ENCODE peak calls at places on chromosomes 13 and 19, in five cellular contexts. D is fibroblast of lung, K is brain microvascular endothelial cell, O is foreskin keratinocyte, N is AG04450. H is an unnamed sample.
A peak's percentile ranks its signal among the peaks of the same experiment; 100 is the strongest.

GRCh38 chr13:99731747-99732146 is 230.5 kb downstream of the TM9SF2 start:
- DNase-seq in D (no peak), K (no peak), O (no peak), N (no peak), H (no peak)

GRCh38 chr13:26222523-26223046 is 471 bp upstream of the RNF6 start:
- DNase-seq in D (no peak), K (no peak), O (peak; percentile 56), N (no peak), H (no peak)

GRCh38 chr19:2345794-2346663 is 14.0 kb upstream of the TMPRSS9 start:
- DNase-seq in D (peak; percentile 15), K (no peak), O (no peak), N (no peak), H (no peak)

GRCh38 chr13:25249001-25249543 is 38.2 kb downstream of the MTMR6 start:
- DNase-seq in D (peak; percentile 41), K (peak; percentile 36), O (peak; percentile 16), N (no peak), H (no peak)

GRCh38 chr13:31413531-31413930 is 213.8 kb downstream of the B3GLCT start:
- DNase-seq in D (no peak), K (no peak), O (no peak), N (no peak), H (no peak)

GRCh38 chr13:20924758-20925394 is 22.3 kb upstream of the XPO4 start:
- DNase-seq in D (peak; percentile 89), K (peak; percentile 86), O (no peak), N (peak; percentile 70), H (no peak)

GRCh38 chr19:45505151-45505995 is 1.9 kb upstream of the VASP start:
- DNase-seq in D (no peak), K (peak; percentile 54), O (no peak), N (no peak), H (no peak)

GRCh38 chr19:3944018-3944721 is 11.3 kb downstream of the NMRK2 start:
- DNase-seq in D (no peak), K (no peak), O (no peak), N (no peak), H (no peak)

GRCh38 chr19:35975608-35976214 is 19.3 kb upstream of the SDHAF1 start:
- DNase-seq in D (peak; percentile 21), K (no peak), O (no peak), N (no peak), H (no peak)

GRCh38 chr19:37691881-37692504 is 27.6 kb downstream of the ZNF607 start:
- DNase-seq in D (peak; percentile 95), K (peak; percentile 83), O (peak; percentile 32), N (peak; percentile 66), H (no peak)

GRCh38 chr13:48582086-48582485 is 49.2 kb upstream of the RCBTB2 start:
- DNase-seq in D (no peak), K (no peak), O (no peak), N (no peak), H (no peak)

GRCh38 chr19:55696301-55697068 is 21.5 kb downstream of the EPN1 start:
- DNase-seq in D (no peak), K (no peak), O (no peak), N (no peak), H (no peak)

GRCh38 chr19:51702103-51702753 is 9.1 kb downstream of the SPACA6 start:
- DNase-seq in D (peak; percentile 36), K (no peak), O (peak; percentile 76), N (no peak), H (no peak)

GRCh38 chr13:27446986-27447583 is 3.3 kb downstream of the MTIF3 start:
- DNase-seq in D (no peak), K (no peak), O (no peak), N (no peak), H (no peak)

GRCh38 chr19:2227415-2228156 is 8.5 kb downstream of the PLEKHJ1 start:
- DNase-seq in D (no peak), K (no peak), O (no peak), N (no peak), H (no peak)

GRCh38 chr19:2631213-2631821 is 71.2 kb downstream of the GNG7 start:
- DNase-seq in D (peak; percentile 48), K (no peak), O (no peak), N (no peak), H (no peak)

GRCh38 chr13:79512950-79513349 is 32.0 kb downstream of the NDFIP2 start:
- DNase-seq in D (no peak), K (no peak), O (no peak), N (no peak), H (no peak)

GRCh38 chr19:2446390-2446789 is 10.4 kb downstream of the LMNB2 start:
- DNase-seq in D (no peak), K (no peak), O (no peak), N (no peak), H (no peak)

GRCh38 chr13:41268764-41269163 is 5.4 kb upstream of the MTRF1 start:
- DNase-seq in D (peak; percentile 34), K (peak; percentile 5), O (no peak), N (no peak), H (no peak)

GRCh38 chr13:84393981-84394625 is 511.8 kb upstream of the SLITRK1 start:
- DNase-seq in D (no peak), K (no peak), O (peak; percentile 74), N (no peak), H (peak; percentile 41)

GRCh38 chr19:38684078-38684861 is 36.8 kb downstream of the ACTN4 start:
- DNase-seq in D (peak; percentile 95), K (peak; percentile 70), O (peak; percentile 95), N (no peak), H (peak; percentile 93)

GRCh38 chr13:87244256-87244870 is 426.8 kb upstream of the SLITRK5 start:
- DNase-seq in D (no peak), K (no peak), O (peak; percentile 57), N (no peak), H (no peak)

GRCh38 chr13:40916207-40916998 is 102.7 kb downstream of the ELF1 start:
- DNase-seq in D (no peak), K (peak; percentile 9), O (no peak), N (no peak), H (no peak)

GRCh38 chr19:10503002-10503789 is at the start of gene KEAP1:
- DNase-seq in D (peak; percentile 36), K (no peak), O (no peak), N (no peak), H (no peak)

GRCh38 chr13:102091231-102091630 is 310.6 kb downstream of the FGF14 start:
- DNase-seq in D (no peak), K (peak; percentile 7), O (peak; percentile 12), N (no peak), H (no peak)

GRCh38 chr19:40231057-40231456 is 4.6 kb upstream of the CCNP start:
- DNase-seq in D (no peak), K (no peak), O (no peak), N (no peak), H (no peak)
- H3K27ac ChIP-seq in D (no peak overlapping the region), K (no peak overlapping the region), O (no peak overlapping the region), N (no peak overlapping the region), H (no peak overlapping the region)

DNA sequence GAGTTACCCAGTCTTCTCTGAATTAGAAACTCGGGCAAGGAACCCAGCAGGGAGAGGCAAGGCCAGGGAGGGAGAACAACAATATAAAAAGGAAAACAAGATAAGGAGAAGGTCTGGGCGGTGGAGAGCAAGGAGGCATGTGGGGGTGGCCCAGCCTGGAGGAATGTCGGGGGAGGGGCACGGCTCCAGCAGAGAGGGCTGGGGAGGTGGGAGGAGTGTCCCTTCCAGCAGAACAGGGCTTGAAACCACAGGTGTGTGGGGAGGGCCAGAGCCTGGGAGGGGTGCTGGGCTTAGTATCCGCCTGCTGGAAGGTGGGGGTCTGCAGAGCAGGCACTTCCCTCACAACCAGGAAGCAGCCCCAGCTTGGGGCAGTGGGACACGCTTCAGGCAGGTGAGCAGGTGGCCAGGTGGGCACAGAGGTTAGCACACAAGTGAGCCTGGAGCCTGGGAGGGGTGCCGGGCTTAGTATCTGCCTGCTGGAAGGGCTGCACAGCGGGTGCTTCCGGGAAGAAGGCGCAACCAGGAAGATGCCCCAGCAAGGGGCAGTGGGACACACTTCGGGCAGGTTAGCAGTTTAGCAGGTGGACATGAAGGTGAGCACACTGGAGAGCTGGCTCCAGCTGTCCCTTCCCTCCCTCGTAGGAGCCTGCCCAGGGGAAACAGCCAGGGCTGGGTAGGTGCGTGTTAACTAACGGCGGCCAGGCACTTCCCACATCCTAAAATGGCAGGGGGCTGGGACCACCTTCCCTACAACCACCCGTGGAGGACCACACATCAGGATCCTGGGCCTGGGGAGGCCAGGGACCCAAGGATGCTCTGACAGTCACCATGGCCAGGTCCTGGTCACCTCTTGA is 3.1 kb downstream of the GAS6 start:
- DNase-seq in D (no peak), K (no peak), O (no peak), N (no peak), H (no peak)
- H3K27ac ChIP-seq in D (no peak overlapping the region), K (no peak overlapping the region), O (no peak overlapping the region), N (peak overlapping the region; percentile 47), H (peak overlapping the region; percentile 84)

GRCh38 chr13:90757127-90757680 is 590.3 kb upstream of the MIR17HG start:
- DNase-seq in D (no peak), K (no peak), O (no peak), N (no peak), H (no peak)
- H3K27ac ChIP-seq in D (no peak overlapping the region), K (no peak overlapping the region), O (no peak overlapping the region), N (no peak overlapping the region), H (no peak overlapping the region)

DNA sequence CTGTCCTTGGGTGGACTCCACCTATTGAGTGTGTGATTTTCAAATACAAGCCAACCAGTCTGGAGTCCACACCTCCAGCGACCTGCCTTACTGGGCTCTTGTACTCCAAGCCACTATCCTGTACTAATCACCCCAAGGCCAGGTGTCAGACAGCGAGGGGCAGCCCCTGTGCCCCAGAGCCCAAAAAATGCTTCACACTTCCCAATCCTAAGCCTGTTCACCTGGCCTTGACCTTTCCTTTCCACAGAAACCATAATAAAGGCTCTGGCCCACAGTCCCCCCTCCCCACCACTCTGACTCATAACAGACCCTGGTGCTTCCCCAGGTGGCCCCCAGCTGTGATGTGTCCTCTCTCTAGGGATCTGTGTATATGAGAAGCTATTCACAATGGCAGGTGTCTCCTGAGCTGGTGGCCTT is 3.9 kb downstream of the CD209 start:
- DNase-seq in D (no peak), K (no peak), O (no peak), N (no peak), H (no peak)
- H3K27ac ChIP-seq in D (no peak overlapping the region), K (no peak overlapping the region), O (no peak overlapping the region), N (no peak overlapping the region), H (no peak overlapping the region)

GRCh38 chr13:94824601-94825000 is 112.3 kb upstream of the SOX21 start:
- DNase-seq in D (no peak), K (no peak), O (no peak), N (no peak), H (no peak)
- H3K27ac ChIP-seq in D (no peak overlapping the region), K (no peak overlapping the region), O (no peak overlapping the region), N (no peak overlapping the region), H (no peak overlapping the region)

GRCh38 chr19:53103141-53103902 is at the start of gene ZNF160:
- DNase-seq in D (peak; percentile 95), K (peak; percentile 95), O (peak; percentile 75), N (peak; percentile 88), H (peak; percentile 49)
- H3K27ac ChIP-seq in D (peak within 1 kb of the TSS; percentile 97), K (peak within 1 kb of the TSS; percentile 92), O (peak within 1 kb of the TSS; percentile 42), N (peak within 1 kb of the TSS; percentile 96), H (peak within 1 kb of the TSS; percentile 78)

GRCh38 chr19:18291590-18292459 is 10.4 kb upstream of the JUND start:
- DNase-seq in D (peak; percentile 85), K (peak; percentile 72), O (peak; percentile 28), N (no peak), H (no peak)

GRCh38 chr19:18292460-18292809 is 11.0 kb upstream of the JUND start:
- DNase-seq in D (no peak), K (no peak), O (peak; percentile 37), N (no peak), H (no peak)

GRCh38 chr19:18289471-18290066 is 8.1 kb upstream of the JUND start:
- DNase-seq in D (no peak), K (no peak), O (no peak), N (no peak), H (no peak)

GRCh38 chr19:18290250-18291018 is 9.0 kb upstream of the JUND start:
- DNase-seq in D (no peak), K (peak; percentile 37), O (no peak), N (no peak), H (no peak)

GRCh38 chr19:18291019-18291524 is 9.7 kb upstream of the JUND start:
- DNase-seq in D (no peak), K (no peak), O (no peak), N (no peak), H (no peak)
- H3K27ac ChIP-seq in D (no peak overlapping the region), K (peak overlapping the region; percentile 96), O (no peak overlapping the region), N (no peak overlapping the region), H (no peak overlapping the region)